ENCODE peak calls at places on chromosomes 2 and 18, in five cellular contexts. M is HFFc6, Y is islet precursor cell, D is A549, J is hypothalamus. F is an unnamed sample.

GRCh38 chr2:129728251-129728972 is 251.1 kb upstream of the RAB6C start:
- DNase-seq in J (no peak), Y (no peak), D (no peak), M (no peak), F (no peak)

GRCh38 chr2:25632396-25632795 is 41.0 kb downstream of the DTNB start:
- DNase-seq in D (no peak), M (no peak), Y (no peak), J (no peak), F (no peak)

GRCh38 chr18:9095297-9096012 is 7.0 kb upstream of the NDUFV2 start:
- DNase-seq in Y (no peak), M (no peak), D (no peak), J (no peak), F (no peak)

GRCh38 chr2:37786854-37787253 is 115.4 kb upstream of the CDC42EP3 start:
- DNase-seq in M (no peak), Y (no peak), D (no peak), J (no peak), F (no peak)

GRCh38 chr2:217971166-217971565 is 31.6 kb downstream of the TNS1 start:
- DNase-seq in Y (no peak), M (no peak), J (no peak), D (no peak), F (no peak)

GRCh38 chr2:70094171-70094977 is 7.1 kb downstream of the PCBP1 start:
- DNase-seq in M (no peak), D (no peak), Y (no peak), J (no peak), F (no peak)

GRCh38 chr2:177784449-177784845 is 288.1 kb downstream of the PDE11A start:
- DNase-seq in M (peak; percentile 65), D (no peak), Y (no peak), J (no peak), F (no peak)

GRCh38 chr2:54000524-54000923 is 29.7 kb upstream of the PSME4 start:
- DNase-seq in D (no peak), Y (no peak), M (no peak), J (no peak), F (no peak)

GRCh38 chr2:240229603-240230423 is 89.4 kb upstream of the OTOS start:
- DNase-seq in J (no peak), Y (no peak), M (peak; percentile 20), D (no peak), F (no peak)

GRCh38 chr18:79664525-79665125 is 15.0 kb upstream of the CTDP1 start:
- DNase-seq in M (peak; percentile 84), Y (no peak), J (no peak), D (no peak), F (no peak)

GRCh38 chr18:68449292-68449691 is 265.6 kb downstream of the TMX3 start:
- DNase-seq in J (no peak), M (peak; percentile 84), D (no peak), Y (no peak), F (no peak)

GRCh38 chr2:71712179-71712818 is 258.9 kb downstream of the DYSF start:
- DNase-seq in M (no peak), Y (no peak), D (no peak), J (no peak), F (no peak)

GRCh38 chr2:104939570-104940235 is 85.8 kb downstream of the POU3F3 start:
- DNase-seq in D (no peak), Y (no peak), J (no peak), M (no peak), F (no peak)

GRCh38 chr18:49459404-49460171 is 857 bp downstream of the DYM start:
- DNase-seq in Y (no peak), J (no peak), D (peak; percentile 26), M (peak; percentile 9), F (no peak)

GRCh38 chr18:49819768-49820662 is 6.7 kb upstream of the ACAA2 start:
- DNase-seq in Y (no peak), M (no peak), D (no peak), J (no peak), F (no peak)

GRCh38 chr2:141529674-141530073 is 601.1 kb downstream of the LRP1B start:
- DNase-seq in J (no peak), Y (no peak), M (no peak), D (no peak), F (no peak)

GRCh38 chr2:5897249-5897648 is 205.1 kb downstream of the SOX11 start:
- DNase-seq in D (no peak), J (no peak), Y (no peak), M (no peak), F (no peak)

GRCh38 chr18:73662440-73662839 is 485.2 kb downstream of the FBXO15 start:
- DNase-seq in M (no peak), J (no peak), Y (no peak), D (no peak), F (no peak)